ENCODE peak calls at places on chromosomes 6 and 20, in ten cellular contexts. One of them, this sample, is unnamed.

GRCh38 chr6:32685603-32686002 is 19.1 kb upstream of the HLA-DQB1 start:
- DNase-seq in mammary epithelial cell: peak; percentile 68
- DNase-seq in CD8-positive, alpha-beta T cell: no peak
- DNase-seq in small intestine: peak; percentile 60
- DNase-seq in SJSA1: no peak
- DNase-seq in GM23338: no peak
- DNase-seq in CD4-positive, CD25-positive, alpha-beta regulatory T cell: peak; percentile 56
- DNase-seq in sigmoid colon: no peak
- DNase-seq in heart left ventricle: no peak
- DNase-seq in neural progenitor cell: no peak
- DNase-seq in this sample: no peak

GRCh38 chr6:77965449-77965848 is 312.6 kb downstream of the MEI4 start:
- DNase-seq in CD4-positive, CD25-positive, alpha-beta regulatory T cell: no peak
- DNase-seq in sigmoid colon: no peak
- DNase-seq in CD8-positive, alpha-beta T cell: no peak
- DNase-seq in heart left ventricle: no peak
- DNase-seq in small intestine: no peak
- DNase-seq in mammary epithelial cell: no peak
- DNase-seq in neural progenitor cell: no peak
- DNase-seq in SJSA1: no peak
- DNase-seq in GM23338: no peak
- DNase-seq in this sample: no peak

GRCh38 chr6:7593234-7593633 is 3.2 kb downstream of the SNRNP48 start:
- DNase-seq in CD8-positive, alpha-beta T cell: no peak
- DNase-seq in neural progenitor cell: no peak
- DNase-seq in heart left ventricle: no peak
- DNase-seq in sigmoid colon: no peak
- DNase-seq in small intestine: no peak
- DNase-seq in SJSA1: no peak
- DNase-seq in mammary epithelial cell: no peak
- DNase-seq in CD4-positive, CD25-positive, alpha-beta regulatory T cell: no peak
- DNase-seq in GM23338: no peak
- DNase-seq in this sample: no peak

GRCh38 chr6:56789879-56790278 is 147.2 kb upstream of the DST start:
- DNase-seq in mammary epithelial cell: peak; percentile 94
- DNase-seq in neural progenitor cell: no peak
- DNase-seq in GM23338: no peak
- DNase-seq in heart left ventricle: no peak
- DNase-seq in SJSA1: no peak
- DNase-seq in small intestine: no peak
- DNase-seq in CD8-positive, alpha-beta T cell: no peak
- DNase-seq in CD4-positive, CD25-positive, alpha-beta regulatory T cell: no peak
- DNase-seq in sigmoid colon: no peak
- DNase-seq in this sample: no peak

GRCh38 chr20:58892932-58893224 is 40.4 kb downstream of the GNAS start:
- DNase-seq in heart left ventricle: no peak
- DNase-seq in GM23338: no peak
- DNase-seq in mammary epithelial cell: no peak
- DNase-seq in sigmoid colon: no peak
- DNase-seq in CD8-positive, alpha-beta T cell: no peak
- DNase-seq in small intestine: no peak
- DNase-seq in SJSA1: no peak
- DNase-seq in neural progenitor cell: no peak
- DNase-seq in CD4-positive, CD25-positive, alpha-beta regulatory T cell: no peak
- DNase-seq in this sample: no peak

GRCh38 chr20:46688151-46689081 is 828 bp downstream of the TP53RK start:
- DNase-seq in SJSA1: no peak
- DNase-seq in neural progenitor cell: no peak
- DNase-seq in mammary epithelial cell: no peak
- DNase-seq in sigmoid colon: peak; percentile 80
- DNase-seq in CD8-positive, alpha-beta T cell: no peak
- DNase-seq in heart left ventricle: no peak
- DNase-seq in small intestine: peak; percentile 47
- DNase-seq in GM23338: no peak
- DNase-seq in CD4-positive, CD25-positive, alpha-beta regulatory T cell: no peak
- DNase-seq in this sample: peak; percentile 40

GRCh38 chr6:85464722-85465150 is 14.9 kb downstream of the NT5E start:
- DNase-seq in sigmoid colon: no peak
- DNase-seq in neural progenitor cell: no peak
- DNase-seq in SJSA1: peak; percentile 91
- DNase-seq in CD8-positive, alpha-beta T cell: no peak
- DNase-seq in heart left ventricle: no peak
- DNase-seq in GM23338: no peak
- DNase-seq in CD4-positive, CD25-positive, alpha-beta regulatory T cell: no peak
- DNase-seq in small intestine: no peak
- DNase-seq in mammary epithelial cell: peak; percentile 89
- DNase-seq in this sample: peak; percentile 95

GRCh38 chr6:161228911-161229591 is 44.8 kb downstream of the AGPAT4 start:
- DNase-seq in CD4-positive, CD25-positive, alpha-beta regulatory T cell: no peak
- DNase-seq in SJSA1: no peak
- DNase-seq in mammary epithelial cell: peak; percentile 62
- DNase-seq in heart left ventricle: no peak
- DNase-seq in GM23338: no peak
- DNase-seq in sigmoid colon: no peak
- DNase-seq in neural progenitor cell: peak; percentile 22
- DNase-seq in CD8-positive, alpha-beta T cell: no peak
- DNase-seq in small intestine: no peak
- DNase-seq in this sample: peak; percentile 79

GRCh38 chr20:5822569-5822968 is 72.4 kb downstream of the SHLD1 start:
- DNase-seq in sigmoid colon: no peak
- DNase-seq in small intestine: no peak
- DNase-seq in GM23338: no peak
- DNase-seq in SJSA1: no peak
- DNase-seq in mammary epithelial cell: no peak
- DNase-seq in CD4-positive, CD25-positive, alpha-beta regulatory T cell: no peak
- DNase-seq in heart left ventricle: no peak
- DNase-seq in neural progenitor cell: no peak
- DNase-seq in CD8-positive, alpha-beta T cell: no peak
- DNase-seq in this sample: no peak

GRCh38 chr20:36856196-36856595 is 19.7 kb upstream of the TLDC2 start:
- DNase-seq in sigmoid colon: no peak
- DNase-seq in small intestine: no peak
- DNase-seq in SJSA1: peak; percentile 76
- DNase-seq in CD4-positive, CD25-positive, alpha-beta regulatory T cell: no peak
- DNase-seq in heart left ventricle: no peak
- DNase-seq in neural progenitor cell: no peak
- DNase-seq in GM23338: no peak
- DNase-seq in CD8-positive, alpha-beta T cell: no peak
- DNase-seq in mammary epithelial cell: no peak
- DNase-seq in this sample: no peak
- H3K27ac ChIP-seq in sigmoid colon: peak overlapping the region; percentile 99
- H3K27ac ChIP-seq in small intestine: peak overlapping the region; percentile 29
- H3K27ac ChIP-seq in SJSA1: peak overlapping the region; percentile 63
- H3K27ac ChIP-seq in CD4-positive, CD25-positive, alpha-beta regulatory T cell: no peak overlapping the region
- H3K27ac ChIP-seq in heart left ventricle: peak overlapping the region; percentile 79
- H3K27ac ChIP-seq in neural progenitor cell: no peak overlapping the region
- H3K27ac ChIP-seq in GM23338: no peak overlapping the region
- H3K27ac ChIP-seq in CD8-positive, alpha-beta T cell: no peak overlapping the region
- H3K27ac ChIP-seq in mammary epithelial cell: peak overlapping the region; percentile 30
- H3K27ac ChIP-seq in this sample: no peak overlapping the region

GRCh38 chr6:107806675-107807074 is 17.4 kb downstream of the SCML4 start:
- DNase-seq in neural progenitor cell: no peak
- DNase-seq in GM23338: no peak
- DNase-seq in mammary epithelial cell: no peak
- DNase-seq in SJSA1: no peak
- DNase-seq in heart left ventricle: no peak
- DNase-seq in sigmoid colon: no peak
- DNase-seq in small intestine: no peak
- DNase-seq in CD4-positive, CD25-positive, alpha-beta regulatory T cell: no peak
- DNase-seq in CD8-positive, alpha-beta T cell: no peak
- DNase-seq in this sample: no peak
- H3K36me3 ChIP-seq in neural progenitor cell: no peaks in the 10 kb centered on the region
- H3K36me3 ChIP-seq in GM23338: no peaks in the 10 kb centered on the region
- H3K36me3 ChIP-seq in mammary epithelial cell: no peaks in the 10 kb centered on the region
- H3K36me3 ChIP-seq in SJSA1: no peaks in the 10 kb centered on the region
- H3K36me3 ChIP-seq in heart left ventricle: no peaks in the 10 kb centered on the region
- H3K36me3 ChIP-seq in sigmoid colon: no peaks in the 10 kb centered on the region
- H3K36me3 ChIP-seq in small intestine: no peaks in the 10 kb centered on the region
- H3K36me3 ChIP-seq in CD4-positive, CD25-positive, alpha-beta regulatory T cell: peaks cover 4% of the 10 kb centered on the region
- H3K36me3 ChIP-seq in CD8-positive, alpha-beta T cell: no peaks in the 10 kb centered on the region
- H3K36me3 ChIP-seq in this sample: no peaks in the 10 kb centered on the region

GRCh38 chr6:34104186-34104585 is 41.7 kb downstream of the GRM4 start:
- DNase-seq in neural progenitor cell: no peak
- DNase-seq in sigmoid colon: no peak
- DNase-seq in GM23338: no peak
- DNase-seq in SJSA1: no peak
- DNase-seq in CD8-positive, alpha-beta T cell: no peak
- DNase-seq in mammary epithelial cell: no peak
- DNase-seq in small intestine: no peak
- DNase-seq in heart left ventricle: no peak
- DNase-seq in CD4-positive, CD25-positive, alpha-beta regulatory T cell: no peak
- DNase-seq in this sample: no peak
- H3K4me3 ChIP-seq in neural progenitor cell: no peak overlapping the region
- H3K4me3 ChIP-seq in sigmoid colon: no peak overlapping the region
- H3K4me3 ChIP-seq in GM23338: no peak overlapping the region
- H3K4me3 ChIP-seq in SJSA1: no peak overlapping the region
- H3K4me3 ChIP-seq in CD8-positive, alpha-beta T cell: no peak overlapping the region
- H3K4me3 ChIP-seq in mammary epithelial cell: no peak overlapping the region
- H3K4me3 ChIP-seq in small intestine: no peak overlapping the region
- H3K4me3 ChIP-seq in heart left ventricle: no peak overlapping the region
- H3K4me3 ChIP-seq in CD4-positive, CD25-positive, alpha-beta regulatory T cell: no peak overlapping the region
- H3K4me3 ChIP-seq in this sample: no peak overlapping the region

DNA sequence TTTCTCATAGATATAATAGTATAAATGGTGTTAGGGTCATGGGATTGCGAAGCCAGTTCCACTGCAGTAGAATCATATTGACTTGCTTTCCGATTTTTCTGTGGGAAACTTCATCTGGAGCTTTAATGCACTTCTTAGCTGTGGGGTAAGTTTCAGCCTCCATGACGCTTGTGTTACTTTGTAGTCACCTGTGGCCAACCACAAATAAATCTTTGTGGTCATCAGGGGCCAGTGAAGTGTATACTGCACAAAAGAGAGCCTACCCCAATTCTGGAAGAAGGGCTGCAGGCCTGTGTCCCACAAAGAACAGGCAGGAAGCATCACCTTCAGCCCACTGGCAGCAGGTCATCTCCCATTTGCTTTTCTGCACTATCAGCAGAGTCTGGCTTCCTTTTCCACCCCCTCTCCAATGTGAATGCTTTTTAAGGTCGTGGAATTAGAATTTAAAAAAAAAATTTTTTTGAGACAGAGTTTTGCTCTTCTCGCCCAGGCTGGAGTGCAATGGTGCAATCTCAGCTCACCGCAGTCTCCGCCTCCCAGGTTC is 32.0 kb downstream of the MTHFD1L start:
- DNase-seq in GM23338: no peak
- DNase-seq in heart left ventricle: no peak
- DNase-seq in CD4-positive, CD25-positive, alpha-beta regulatory T cell: no peak
- DNase-seq in sigmoid colon: peak; percentile 25
- DNase-seq in mammary epithelial cell: no peak
- DNase-seq in small intestine: no peak
- DNase-seq in CD8-positive, alpha-beta T cell: no peak
- DNase-seq in SJSA1: no peak
- DNase-seq in neural progenitor cell: no peak
- DNase-seq in this sample: no peak
- H3K27ac ChIP-seq in GM23338: no peak overlapping the region
- H3K27ac ChIP-seq in heart left ventricle: no peak overlapping the region
- H3K27ac ChIP-seq in CD4-positive, CD25-positive, alpha-beta regulatory T cell: no peak overlapping the region
- H3K27ac ChIP-seq in sigmoid colon: peak overlapping the region; percentile 67
- H3K27ac ChIP-seq in mammary epithelial cell: no peak overlapping the region
- H3K27ac ChIP-seq in small intestine: no peak overlapping the region
- H3K27ac ChIP-seq in CD8-positive, alpha-beta T cell: no peak overlapping the region
- H3K27ac ChIP-seq in SJSA1: no peak overlapping the region
- H3K27ac ChIP-seq in neural progenitor cell: no peak overlapping the region
- H3K27ac ChIP-seq in this sample: no peak overlapping the region

GRCh38 chr6:30196376-30196775 is 16.8 kb downstream of the TRIM26 start:
- DNase-seq in mammary epithelial cell: no peak
- DNase-seq in small intestine: no peak
- DNase-seq in SJSA1: no peak
- DNase-seq in CD8-positive, alpha-beta T cell: no peak
- DNase-seq in sigmoid colon: no peak
- DNase-seq in neural progenitor cell: no peak
- DNase-seq in GM23338: no peak
- DNase-seq in heart left ventricle: no peak
- DNase-seq in CD4-positive, CD25-positive, alpha-beta regulatory T cell: no peak
- DNase-seq in this sample: no peak
- H3K36me3 ChIP-seq in mammary epithelial cell: peaks cover 25% of the 10 kb centered on the region
- H3K36me3 ChIP-seq in small intestine: peaks cover 31% of the 10 kb centered on the region
- H3K36me3 ChIP-seq in SJSA1: peaks cover 83% of the 10 kb centered on the region
- H3K36me3 ChIP-seq in CD8-positive, alpha-beta T cell: peaks cover 46% of the 10 kb centered on the region
- H3K36me3 ChIP-seq in sigmoid colon: peaks cover 16% of the 10 kb centered on the region
- H3K36me3 ChIP-seq in neural progenitor cell: no peaks in the 10 kb centered on the region
- H3K36me3 ChIP-seq in GM23338: peaks cover 12% of the 10 kb centered on the region
- H3K36me3 ChIP-seq in heart left ventricle: peaks cover 90% of the 10 kb centered on the region
- H3K36me3 ChIP-seq in CD4-positive, CD25-positive, alpha-beta regulatory T cell: peaks cover 89% of the 10 kb centered on the region
- H3K36me3 ChIP-seq in this sample: peaks cover 24% of the 10 kb centered on the region

GRCh38 chr6:168075216-168075615 is 3.8 kb downstream of the FRMD1 start:
- DNase-seq in mammary epithelial cell: no peak
- DNase-seq in SJSA1: no peak
- DNase-seq in GM23338: no peak
- DNase-seq in CD4-positive, CD25-positive, alpha-beta regulatory T cell: no peak
- DNase-seq in CD8-positive, alpha-beta T cell: no peak
- DNase-seq in sigmoid colon: no peak
- DNase-seq in heart left ventricle: no peak
- DNase-seq in small intestine: no peak
- DNase-seq in neural progenitor cell: no peak
- DNase-seq in this sample: no peak
- H3K4me3 ChIP-seq in mammary epithelial cell: no peak overlapping the region
- H3K4me3 ChIP-seq in SJSA1: no peak overlapping the region
- H3K4me3 ChIP-seq in GM23338: no peak overlapping the region
- H3K4me3 ChIP-seq in CD4-positive, CD25-positive, alpha-beta regulatory T cell: no peak overlapping the region
- H3K4me3 ChIP-seq in CD8-positive, alpha-beta T cell: no peak overlapping the region
- H3K4me3 ChIP-seq in sigmoid colon: no peak overlapping the region
- H3K4me3 ChIP-seq in heart left ventricle: no peak overlapping the region
- H3K4me3 ChIP-seq in small intestine: no peak overlapping the region
- H3K4me3 ChIP-seq in neural progenitor cell: no peak overlapping the region
- H3K4me3 ChIP-seq in this sample: no peak overlapping the region